ENCODE peak calls at places on chromosomes 5 and 9, in ten cellular contexts. L, A, W, D, P, K, I, X, N and U are unnamed samples.

GRCh38 chr5:143890475-143890874 is 78.5 kb downstream of the HMHB1 start:
- DNase-seq in A (no peak), D (no peak), N (no peak), P (no peak), W (no peak), X (no peak), K (no peak), L (no peak), I (no peak), U (no peak)

GRCh38 chr9:121648799-121649198 is 2.6 kb upstream of the DAB2IP start:
- DNase-seq in A (no peak), L (no peak), N (no peak), I (no peak), X (no peak), W (no peak), D (no peak), P (no peak), K (no peak), U (no peak)

GRCh38 chr5:148855249-148856008 is 29.0 kb downstream of the ADRB2 start:
- DNase-seq in L (no peak), D (no peak), K (no peak), A (no peak), W (no peak), N (no peak), I (no peak), X (no peak), P (no peak), U (no peak)

GRCh38 chr5:65771266-65771665 is 49.3 kb downstream of the NLN start:
- DNase-seq in W (no peak), K (no peak), I (no peak), N (no peak), L (no peak), A (no peak), D (no peak), X (no peak), P (no peak), U (no peak)

GRCh38 chr9:106284300-106284699 is 578.7 kb upstream of the ZNF462 start:
- DNase-seq in K (no peak), P (no peak), W (no peak), L (no peak), D (no peak), A (no peak), N (no peak), I (no peak), X (no peak), U (no peak)

GRCh38 chr5:176611435-176611834 is 1.5 kb upstream of the GPRIN1 start:
- DNase-seq in X (peak; percentile 49), K (peak; percentile 81), P (peak; percentile 83), A (peak; percentile 73), I (peak; percentile 84), N (no peak), L (peak; percentile 38), W (peak; percentile 72), D (peak; percentile 51), U (peak; percentile 14)

GRCh38 chr9:79757906-79758669 is 186.3 kb downstream of the TLE4 start:
- DNase-seq in N (no peak), A (no peak), K (no peak), D (peak; percentile 5), I (no peak), P (peak; percentile 42), L (no peak), X (no peak), W (no peak), U (no peak)

GRCh38 chr9:130932220-130933069 is 6.6 kb downstream of the FIBCD1 start:
- DNase-seq in P (no peak), I (peak; percentile 12), X (no peak), N (no peak), L (no peak), A (no peak), W (peak; percentile 88), K (peak; percentile 79), D (no peak), U (no peak)

GRCh38 chr5:1445313-1445894 is at the start of gene SLC6A3:
- DNase-seq in A (no peak), P (no peak), K (no peak), I (peak; percentile 31), L (no peak), X (no peak), N (no peak), W (no peak), D (no peak), U (no peak)

GRCh38 chr9:77843088-77843985 is 188.3 kb downstream of the GNAQ start:
- DNase-seq in A (no peak), L (no peak), K (no peak), X (no peak), P (peak; percentile 39), D (no peak), W (no peak), N (no peak), I (no peak), U (no peak)

GRCh38 chr9:77839459-77840140 is 191.5 kb upstream of the GNA14 start:
- DNase-seq in D (no peak), L (no peak), A (no peak), P (peak; percentile 82), W (no peak), I (no peak), K (no peak), X (peak; percentile 50), N (no peak), U (no peak)

GRCh38 chr9:77838986-77839385 is 190.9 kb upstream of the GNA14 start:
- DNase-seq in N (no peak), L (no peak), D (no peak), A (no peak), W (no peak), I (no peak), X (no peak), K (no peak), P (no peak), U (no peak)

GRCh38 chr9:77844415-77844814 is 187.2 kb downstream of the GNAQ start:
- DNase-seq in P (no peak), D (no peak), N (no peak), I (no peak), A (no peak), X (no peak), L (no peak), W (no peak), K (no peak), U (no peak)

GRCh38 chr9:77841739-77842386 is 189.7 kb downstream of the GNAQ start:
- DNase-seq in L (no peak), N (no peak), W (no peak), I (no peak), D (no peak), A (no peak), P (no peak), X (no peak), K (no peak), U (no peak)
- TF ChIP-seq CTCF in L (peak; percentile 28), N (no peak), W (peak; percentile 30), I (peak; percentile 23), D (peak; percentile 59), A (peak; percentile 10), P (peak; percentile 25), X (peak; percentile 40), K (peak; percentile 23), U (peak; percentile 36)

GRCh38 chr9:7240569-7241311 is 483.0 kb downstream of the KDM4C start:
- DNase-seq in W (no peak), D (no peak), N (no peak), X (no peak), P (no peak), I (no peak), K (no peak), L (no peak), A (no peak), U (no peak)
- H3K4me3 ChIP-seq in W (no peak overlapping the region), D (no peak overlapping the region), N (no peak overlapping the region), X (no peak overlapping the region), P (no peak overlapping the region), I (no peak overlapping the region), K (no peak overlapping the region), L (no peak overlapping the region), A (no peak overlapping the region), U (no peak overlapping the region)

GRCh38 chr5:181237758-181238385 is 5.8 kb downstream of the RACK1 start:
- DNase-seq in D (no peak), K (no peak), W (no peak), I (no peak), L (no peak), A (no peak), N (no peak), X (no peak), P (no peak), U (no peak)

GRCh38 chr5:181236471-181236870 is 7.2 kb downstream of the RACK1 start:
- DNase-seq in D (no peak), K (no peak), I (no peak), A (no peak), N (no peak), L (no peak), X (no peak), P (no peak), W (no peak), U (no peak)

GRCh38 chr5:181235323-181235688 is 8.4 kb downstream of the RACK1 start:
- DNase-seq in P (no peak), W (no peak), A (no peak), D (no peak), K (no peak), X (no peak), I (no peak), L (no peak), N (no peak), U (no peak)

GRCh38 chr5:181235689-181236366 is 7.9 kb downstream of the RACK1 start:
- DNase-seq in L (no peak), A (no peak), X (no peak), W (peak; percentile 15), K (no peak), P (no peak), I (no peak), D (no peak), N (no peak), U (no peak)

DNA sequence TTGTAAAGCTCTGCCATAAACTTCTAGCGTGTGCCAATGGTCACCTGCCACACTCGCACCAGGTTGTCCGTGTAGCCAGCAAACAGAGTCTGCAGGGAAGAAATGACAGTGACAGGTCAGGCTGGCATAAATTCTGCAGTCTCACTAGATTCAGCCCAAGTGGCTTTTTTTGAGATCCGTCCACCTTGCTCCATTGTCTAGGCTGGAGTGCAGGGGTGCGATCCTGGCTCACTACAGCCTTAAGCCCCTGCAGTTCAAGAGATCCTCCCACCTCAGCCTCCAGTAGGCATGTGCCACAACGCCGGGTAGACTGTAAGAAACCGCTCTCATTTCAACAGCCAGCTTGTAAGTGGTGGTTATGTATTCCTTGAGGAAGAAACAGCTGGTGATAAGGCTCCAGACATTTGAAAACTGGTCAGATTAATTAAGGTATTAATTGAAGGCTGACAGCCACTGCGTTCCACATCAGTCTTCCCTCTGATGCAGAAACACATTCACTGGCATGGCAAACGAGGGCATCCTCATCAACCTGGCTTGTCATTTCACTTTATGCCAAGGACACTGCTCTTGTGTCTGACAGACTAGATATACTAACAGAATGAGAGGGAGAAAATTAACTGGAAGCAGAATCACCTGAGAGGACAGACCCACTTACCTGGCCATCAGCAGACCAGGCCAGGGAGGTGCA is 6.6 kb downstream of the RACK1 start:
- DNase-seq in A (no peak), W (peak; percentile 13), X (no peak), N (no peak), I (no peak), D (no peak), L (no peak), P (no peak), K (no peak), U (no peak)
- H3K36me3 ChIP-seq in A (peaks cover 60% of the 10 kb centered on the region), W (peaks cover 100% of the 10 kb centered on the region), X (peaks cover 75% of the 10 kb centered on the region), N (peaks cover 98% of the 10 kb centered on the region), I (no peaks in the 10 kb centered on the region), D (peaks cover 98% of the 10 kb centered on the region), L (peaks cover 28% of the 10 kb centered on the region), P (peaks cover 35% of the 10 kb centered on the region), K (peaks cover 100% of the 10 kb centered on the region), U (peaks cover 46% of the 10 kb centered on the region)

DNA sequence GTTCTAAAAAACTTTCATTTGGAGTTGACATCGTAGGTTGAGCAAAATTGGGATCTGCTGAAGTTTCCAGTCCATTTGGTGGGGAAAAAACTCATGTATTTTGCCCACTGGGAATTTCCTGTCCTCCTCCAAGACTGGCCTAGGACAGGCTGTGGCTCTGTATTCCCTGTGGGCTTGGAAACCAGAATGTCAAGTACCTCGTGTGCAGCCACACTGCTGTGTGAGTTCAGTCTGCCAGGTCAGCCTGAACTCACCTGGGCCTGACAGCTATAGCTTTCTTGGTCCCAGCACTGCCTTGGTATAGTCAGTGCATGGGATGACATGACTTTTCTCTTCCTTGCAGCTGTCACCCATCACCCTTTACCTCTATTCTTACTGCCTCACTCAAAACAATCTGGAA is 35.0 kb upstream of the KLF9 start:
- DNase-seq in N (no peak), A (no peak), K (no peak), I (no peak), X (no peak), L (no peak), W (no peak), D (no peak), P (no peak), U (no peak)
- TF ChIP-seq CTCF in N (no peak), A (no peak), K (no peak), I (no peak), X (no peak), L (no peak), W (no peak), D (no peak), P (no peak), U (no peak)